ENCODE peak calls at places on chromosomes 4 and X, in six cellular contexts. One of them, this sample, is unnamed.

GRCh38 chrX:5898463-5898862 is 330.2 kb downstream of the NLGN4X start:
- DNase-seq in CD8-positive, alpha-beta T cell: no peak
- DNase-seq in lung: no peak
- DNase-seq in Peyer's patch: no peak
- DNase-seq in heart left ventricle: no peak
- DNase-seq in lower leg skin: no peak
- DNase-seq in this sample: no peak

GRCh38 chrX:48956728-48957414 is 536 bp downstream of the OTUD5 start:
- DNase-seq in CD8-positive, alpha-beta T cell: peak; percentile 72
- DNase-seq in Peyer's patch: peak; percentile 58
- DNase-seq in heart left ventricle: peak; percentile 21
- DNase-seq in lung: no peak
- DNase-seq in lower leg skin: no peak
- DNase-seq in this sample: peak; percentile 6

GRCh38 chr4:6688879-6689505 is 4.7 kb upstream of the S100P start:
- DNase-seq in Peyer's patch: peak; percentile 58
- DNase-seq in heart left ventricle: no peak
- DNase-seq in lung: no peak
- DNase-seq in lower leg skin: no peak
- DNase-seq in CD8-positive, alpha-beta T cell: peak; percentile 82
- DNase-seq in this sample: peak; percentile 92

GRCh38 chr4:102503831-102504786 is 3.0 kb downstream of the NFKB1 start:
- DNase-seq in CD8-positive, alpha-beta T cell: no peak
- DNase-seq in lung: no peak
- DNase-seq in heart left ventricle: no peak
- DNase-seq in Peyer's patch: no peak
- DNase-seq in lower leg skin: no peak
- DNase-seq in this sample: no peak

GRCh38 chr4:87807402-87807801 is 8.0 kb downstream of the IBSP start:
- DNase-seq in lower leg skin: peak; percentile 29
- DNase-seq in CD8-positive, alpha-beta T cell: no peak
- DNase-seq in lung: no peak
- DNase-seq in Peyer's patch: no peak
- DNase-seq in heart left ventricle: no peak
- DNase-seq in this sample: no peak

GRCh38 chr4:32022071-32022470 is 1301.9 kb downstream of the PCDH7 start:
- DNase-seq in heart left ventricle: no peak
- DNase-seq in lung: no peak
- DNase-seq in CD8-positive, alpha-beta T cell: no peak
- DNase-seq in Peyer's patch: no peak
- DNase-seq in lower leg skin: no peak
- DNase-seq in this sample: no peak

GRCh38 chr4:156173481-156173880 is 219.8 kb upstream of the CTSO start:
- DNase-seq in Peyer's patch: no peak
- DNase-seq in lower leg skin: no peak
- DNase-seq in CD8-positive, alpha-beta T cell: no peak
- DNase-seq in heart left ventricle: no peak
- DNase-seq in lung: no peak
- DNase-seq in this sample: no peak

GRCh38 chr4:85898236-85898635 is 423.3 kb downstream of the ARHGAP24 start:
- DNase-seq in Peyer's patch: no peak
- DNase-seq in CD8-positive, alpha-beta T cell: no peak
- DNase-seq in lower leg skin: no peak
- DNase-seq in lung: no peak
- DNase-seq in heart left ventricle: no peak
- DNase-seq in this sample: no peak

GRCh38 chr4:138111462-138112000 is 130.6 kb downstream of the SLC7A11 start:
- DNase-seq in CD8-positive, alpha-beta T cell: no peak
- DNase-seq in lung: no peak
- DNase-seq in heart left ventricle: no peak
- DNase-seq in Peyer's patch: no peak
- DNase-seq in lower leg skin: no peak
- DNase-seq in this sample: no peak

GRCh38 chr4:95155759-95156451 is 392.9 kb downstream of the UNC5C start:
- DNase-seq in lower leg skin: no peak
- DNase-seq in lung: no peak
- DNase-seq in CD8-positive, alpha-beta T cell: no peak
- DNase-seq in Peyer's patch: no peak
- DNase-seq in heart left ventricle: no peak
- DNase-seq in this sample: no peak

GRCh38 chr4:57080781-57081650 is 29.2 kb downstream of the IGFBP7 start:
- DNase-seq in Peyer's patch: no peak
- DNase-seq in lung: no peak
- DNase-seq in heart left ventricle: no peak
- DNase-seq in CD8-positive, alpha-beta T cell: no peak
- DNase-seq in lower leg skin: no peak
- DNase-seq in this sample: no peak
- H3K4me3 ChIP-seq in Peyer's patch: no peak overlapping the region
- H3K4me3 ChIP-seq in lung: no peak overlapping the region
- H3K4me3 ChIP-seq in heart left ventricle: no peak overlapping the region
- H3K4me3 ChIP-seq in CD8-positive, alpha-beta T cell: no peak overlapping the region
- H3K4me3 ChIP-seq in lower leg skin: no peak overlapping the region
- H3K4me3 ChIP-seq in this sample: no peak overlapping the region

GRCh38 chrX:100719139-100719538 is 12.8 kb downstream of the SYTL4 start:
- DNase-seq in lung: no peak
- DNase-seq in heart left ventricle: no peak
- DNase-seq in Peyer's patch: no peak
- DNase-seq in lower leg skin: no peak
- DNase-seq in CD8-positive, alpha-beta T cell: no peak
- DNase-seq in this sample: no peak

GRCh38 chrX:100721328-100721727 is 10.6 kb downstream of the SYTL4 start:
- DNase-seq in heart left ventricle: no peak
- DNase-seq in Peyer's patch: no peak
- DNase-seq in lung: no peak
- DNase-seq in lower leg skin: no peak
- DNase-seq in CD8-positive, alpha-beta T cell: no peak
- DNase-seq in this sample: no peak

DNA sequence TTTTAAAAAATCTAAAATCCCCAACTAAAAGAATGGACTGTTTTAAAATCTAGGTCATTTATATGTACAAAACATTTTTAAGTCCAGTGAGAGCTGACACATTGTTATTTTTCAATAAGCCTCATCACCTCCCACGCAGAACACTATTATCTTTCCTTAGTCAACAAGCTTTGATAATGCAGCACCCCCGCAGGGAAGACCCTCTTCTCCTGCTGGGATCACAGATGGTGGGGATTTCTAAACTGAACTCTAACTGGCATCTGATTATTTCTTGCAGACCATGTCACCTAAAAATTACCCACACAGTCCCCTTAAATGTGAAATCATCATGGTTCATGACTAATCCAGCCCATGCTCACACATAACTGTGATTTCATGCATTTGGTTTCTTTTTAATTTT is 11.6 kb downstream of the SYTL4 start:
- DNase-seq in lung: no peak
- DNase-seq in CD8-positive, alpha-beta T cell: no peak
- DNase-seq in Peyer's patch: no peak
- DNase-seq in heart left ventricle: no peak
- DNase-seq in lower leg skin: no peak
- DNase-seq in this sample: no peak
- H3K4me3 ChIP-seq in lung: no peak overlapping the region
- H3K4me3 ChIP-seq in CD8-positive, alpha-beta T cell: no peak overlapping the region
- H3K4me3 ChIP-seq in Peyer's patch: no peak overlapping the region
- H3K4me3 ChIP-seq in heart left ventricle: no peak overlapping the region
- H3K4me3 ChIP-seq in lower leg skin: no peak overlapping the region
- H3K4me3 ChIP-seq in this sample: no peak overlapping the region

DNA sequence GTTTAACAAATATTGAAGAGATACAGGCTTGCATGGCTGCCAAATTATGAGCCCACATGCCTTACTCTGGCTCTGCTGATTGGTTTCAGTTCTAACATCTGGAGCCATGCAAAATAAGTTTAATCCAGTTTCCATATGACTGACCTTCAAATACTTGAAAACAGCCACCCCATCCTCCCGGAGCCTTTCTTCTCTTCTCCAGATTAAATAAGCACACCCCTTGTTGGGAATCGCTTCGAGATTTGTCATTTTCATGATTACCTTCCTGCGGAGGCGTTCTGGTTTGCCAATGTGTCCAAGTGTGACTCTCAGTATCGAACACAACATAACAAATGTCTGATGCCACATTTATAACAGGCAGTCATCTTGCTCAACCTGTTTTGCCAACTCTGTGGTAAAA is 101.6 kb upstream of the JADE1 start:
- DNase-seq in lung: no peak
- DNase-seq in CD8-positive, alpha-beta T cell: no peak
- DNase-seq in heart left ventricle: no peak
- DNase-seq in Peyer's patch: no peak
- DNase-seq in lower leg skin: no peak
- DNase-seq in this sample: no peak
- H3K4me3 ChIP-seq in lung: no peak overlapping the region
- H3K4me3 ChIP-seq in CD8-positive, alpha-beta T cell: no peak overlapping the region
- H3K4me3 ChIP-seq in heart left ventricle: peak overlapping the region; percentile 3
- H3K4me3 ChIP-seq in Peyer's patch: no peak overlapping the region
- H3K4me3 ChIP-seq in lower leg skin: no peak overlapping the region
- H3K4me3 ChIP-seq in this sample: no peak overlapping the region

GRCh38 chr4:115670930-115671329 is 557.5 kb upstream of the NDST4 start:
- DNase-seq in heart left ventricle: no peak
- DNase-seq in Peyer's patch: no peak
- DNase-seq in lung: no peak
- DNase-seq in lower leg skin: no peak
- DNase-seq in CD8-positive, alpha-beta T cell: no peak
- DNase-seq in this sample: no peak
- H3K4me3 ChIP-seq in heart left ventricle: no peak overlapping the region
- H3K4me3 ChIP-seq in Peyer's patch: no peak overlapping the region
- H3K4me3 ChIP-seq in lung: no peak overlapping the region
- H3K4me3 ChIP-seq in lower leg skin: no peak overlapping the region
- H3K4me3 ChIP-seq in CD8-positive, alpha-beta T cell: no peak overlapping the region
- H3K4me3 ChIP-seq in this sample: no peak overlapping the region

GRCh38 chr4:123546123-123546654 is 149.6 kb downstream of the SPRY1 start:
- DNase-seq in lower leg skin: no peak
- DNase-seq in Peyer's patch: no peak
- DNase-seq in heart left ventricle: no peak
- DNase-seq in lung: no peak
- DNase-seq in CD8-positive, alpha-beta T cell: no peak
- DNase-seq in this sample: no peak
- H3K4me3 ChIP-seq in lower leg skin: no peak overlapping the region
- H3K4me3 ChIP-seq in Peyer's patch: peak overlapping the region; percentile 1
- H3K4me3 ChIP-seq in heart left ventricle: no peak overlapping the region
- H3K4me3 ChIP-seq in lung: no peak overlapping the region
- H3K4me3 ChIP-seq in CD8-positive, alpha-beta T cell: no peak overlapping the region
- H3K4me3 ChIP-seq in this sample: no peak overlapping the region

GRCh38 chr4:161595230-161595771 is 568.5 kb downstream of the FSTL5 start:
- DNase-seq in Peyer's patch: no peak
- DNase-seq in lung: no peak
- DNase-seq in lower leg skin: no peak
- DNase-seq in CD8-positive, alpha-beta T cell: no peak
- DNase-seq in heart left ventricle: no peak
- DNase-seq in this sample: no peak
- H3K4me3 ChIP-seq in Peyer's patch: no peak overlapping the region
- H3K4me3 ChIP-seq in lung: no peak overlapping the region
- H3K4me3 ChIP-seq in lower leg skin: no peak overlapping the region
- H3K4me3 ChIP-seq in CD8-positive, alpha-beta T cell: no peak overlapping the region
- H3K4me3 ChIP-seq in heart left ventricle: no peak overlapping the region
- H3K4me3 ChIP-seq in this sample: no peak overlapping the region

DNA sequence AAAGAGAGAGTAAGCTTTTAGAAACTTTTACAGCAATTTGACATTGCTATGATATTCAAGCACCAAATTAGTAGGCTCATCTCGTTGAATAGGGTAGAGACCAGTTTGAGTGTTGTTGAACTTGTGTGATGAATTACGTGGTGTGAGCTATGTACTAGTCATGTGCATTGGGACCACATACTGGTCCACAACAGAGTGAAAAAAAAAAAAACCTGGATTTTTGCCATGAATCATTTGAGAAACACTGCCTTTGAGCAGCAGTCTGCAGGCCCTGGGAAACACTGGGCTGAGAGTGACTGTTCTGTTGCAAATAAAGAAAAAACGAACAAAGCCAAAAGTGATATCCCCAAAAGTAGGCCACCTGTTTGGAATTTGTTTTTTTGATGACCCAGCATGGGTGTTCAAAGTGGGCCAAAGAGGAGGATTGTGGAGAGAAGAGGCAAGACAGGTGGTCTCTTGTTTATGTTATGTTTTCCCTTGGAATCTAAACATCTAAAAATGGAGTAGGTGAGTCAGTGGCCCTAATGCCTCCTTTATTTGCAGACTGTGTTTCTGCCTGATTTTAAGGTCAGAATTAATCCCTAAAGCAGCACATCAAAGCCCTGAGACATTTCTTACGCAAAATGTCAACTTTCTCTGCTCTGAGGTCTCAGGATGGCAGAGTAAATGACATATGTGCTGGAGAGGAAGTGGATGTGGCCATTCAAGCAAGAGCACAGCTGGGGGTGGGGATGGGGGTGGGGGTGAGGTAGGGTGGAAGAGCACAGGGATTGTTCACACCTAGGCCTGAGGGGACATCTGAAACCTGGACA is 33.5 kb downstream of the TAF7L start:
- DNase-seq in lung: no peak
- DNase-seq in lower leg skin: no peak
- DNase-seq in heart left ventricle: no peak
- DNase-seq in Peyer's patch: no peak
- DNase-seq in CD8-positive, alpha-beta T cell: no peak
- DNase-seq in this sample: no peak
- H3K4me3 ChIP-seq in lung: no peak overlapping the region
- H3K4me3 ChIP-seq in lower leg skin: no peak overlapping the region
- H3K4me3 ChIP-seq in heart left ventricle: no peak overlapping the region
- H3K4me3 ChIP-seq in Peyer's patch: no peak overlapping the region
- H3K4me3 ChIP-seq in CD8-positive, alpha-beta T cell: no peak overlapping the region
- H3K4me3 ChIP-seq in this sample: no peak overlapping the region

GRCh38 chrX:39736219-39737211 is 361.2 kb downstream of the BCOR start:
- DNase-seq in CD8-positive, alpha-beta T cell: no peak
- DNase-seq in lung: peak; percentile 61
- DNase-seq in heart left ventricle: peak; percentile 84
- DNase-seq in lower leg skin: no peak
- DNase-seq in Peyer's patch: no peak
- DNase-seq in this sample: no peak
- H3K4me3 ChIP-seq in CD8-positive, alpha-beta T cell: no peak overlapping the region
- H3K4me3 ChIP-seq in lung: no peak overlapping the region
- H3K4me3 ChIP-seq in heart left ventricle: no peak overlapping the region
- H3K4me3 ChIP-seq in lower leg skin: no peak overlapping the region
- H3K4me3 ChIP-seq in Peyer's patch: no peak overlapping the region
- H3K4me3 ChIP-seq in this sample: no peak overlapping the region

GRCh38 chr4:78552398-78553396 is 1.1 kb downstream of the ANXA3 start:
- DNase-seq in Peyer's patch: no peak
- DNase-seq in lower leg skin: no peak
- DNase-seq in heart left ventricle: no peak
- DNase-seq in lung: peak; percentile 39
- DNase-seq in CD8-positive, alpha-beta T cell: no peak
- DNase-seq in this sample: peak; percentile 13
- H3K4me3 ChIP-seq in Peyer's patch: peak overlapping the region; percentile 71
- H3K4me3 ChIP-seq in lower leg skin: peak overlapping the region; percentile 32
- H3K4me3 ChIP-seq in heart left ventricle: peak overlapping the region; percentile 75
- H3K4me3 ChIP-seq in lung: peak overlapping the region; percentile 74
- H3K4me3 ChIP-seq in CD8-positive, alpha-beta T cell: no peak overlapping the region
- H3K4me3 ChIP-seq in this sample: peak overlapping the region; percentile 52

This sample was measured in HL-60.